ENCODE peak calls at places on chromosomes 4 and X, in seven cellular contexts. R is mesendoderm, N is neuronal stem cell, I is IMR-90, S is mesenchymal stem cell, V is H1, T is trophoblast cell. G is an unnamed sample.

GRCh38 chr4:5399790-5400421 is 308.5 kb downstream of the EVC2 start:
- DNase-seq in R (peak), N (peak), I (peak), S (peak), V (peak), T (peak), G (peak)

GRCh38 chrX:148755111-148755510 is 254.7 kb downstream of the AFF2 start:
- DNase-seq in R (no peak), N (no peak), I (no peak), S (no peak), V (no peak), T (no peak), G (no peak)

GRCh38 chr4:182454440-182455013 is 211.3 kb downstream of the TENM3 start:
- DNase-seq in R (no peak), N (no peak), I (peak), S (no peak), V (no peak), T (no peak), G (no peak)

GRCh38 chr4:124631760-124632159 is 80.8 kb downstream of the ANKRD50 start:
- DNase-seq in R (peak), N (no peak), I (peak), S (peak), V (no peak), T (peak), G (no peak)

GRCh38 chr4:75919914-75920313 is 17.7 kb upstream of the PPEF2 start:
- DNase-seq in R (no peak), N (no peak), I (peak), S (no peak), V (no peak), T (peak), G (no peak)

GRCh38 chr4:184983660-184984356 is 34.5 kb upstream of the HELT start:
- DNase-seq in R (peak), N (peak), I (peak), S (peak), V (peak), T (peak), G (peak)

GRCh38 chrX:17836830-17837229 is 24.3 kb downstream of the RAI2 start:
- DNase-seq in R (peak), N (no peak), I (no peak), S (no peak), V (no peak), T (no peak), G (no peak)

GRCh38 chrX:149032449-149032848 is 472.7 kb downstream of the IDS start:
- DNase-seq in R (no peak), N (no peak), I (no peak), S (no peak), V (no peak), T (no peak), G (no peak)

GRCh38 chrX:100410901-100411801 is 1.1 kb upstream of the PCDH19 start:
- DNase-seq in R (no peak), N (no peak), I (no peak), S (no peak), V (peak), T (no peak), G (peak)

GRCh38 chrX:30949554-30949953 is 60.5 kb upstream of the TAB3 start:
- DNase-seq in R (peak), N (no peak), I (no peak), S (no peak), V (no peak), T (peak), G (peak)

GRCh38 chr4:128571747-128572146 is 237.8 kb upstream of the JADE1 start:
- DNase-seq in R (no peak), N (no peak), I (peak), S (peak), V (no peak), T (peak), G (no peak)

GRCh38 chr4:169271692-169272007 is 894 bp upstream of the SH3RF1 start:
- DNase-seq in R (peak), N (no peak), I (no peak), S (no peak), V (no peak), T (no peak), G (no peak)

GRCh38 chr4:107283587-107284559 is 247.8 kb upstream of the DKK2 start:
- DNase-seq in R (peak), N (no peak), I (peak), S (peak), V (no peak), T (peak), G (no peak)

GRCh38 chrX:356385-357034 is 30.2 kb downstream of the PPP2R3B start:
- DNase-seq in R (no peak), N (no peak), I (peak), S (peak), V (no peak), T (no peak), G (no peak)

GRCh38 chr4:2320152-2320551 is 58.2 kb upstream of the MXD4 start:
- DNase-seq in R (no peak), N (no peak), I (no peak), S (no peak), V (no peak), T (no peak), G (no peak)

GRCh38 chr4:53788011-53788410 is 196.7 kb upstream of the LNX1 start:
- DNase-seq in R (no peak), N (no peak), I (no peak), S (no peak), V (no peak), T (no peak), G (no peak)

GRCh38 chr4:3744901-3745300 is 21.3 kb upstream of the ADRA2C start:
- DNase-seq in R (no peak), N (no peak), I (no peak), S (no peak), V (no peak), T (no peak), G (no peak)

GRCh38 chrX:79443121-79443520 is 76.0 kb upstream of the ITM2A start:
- DNase-seq in R (no peak), N (no peak), I (no peak), S (no peak), V (no peak), T (no peak), G (no peak)

GRCh38 chrX:44062842-44063241 is 89.7 kb upstream of the NDP start:
- DNase-seq in R (no peak), N (no peak), I (no peak), S (no peak), V (no peak), T (peak), G (no peak)

DNA sequence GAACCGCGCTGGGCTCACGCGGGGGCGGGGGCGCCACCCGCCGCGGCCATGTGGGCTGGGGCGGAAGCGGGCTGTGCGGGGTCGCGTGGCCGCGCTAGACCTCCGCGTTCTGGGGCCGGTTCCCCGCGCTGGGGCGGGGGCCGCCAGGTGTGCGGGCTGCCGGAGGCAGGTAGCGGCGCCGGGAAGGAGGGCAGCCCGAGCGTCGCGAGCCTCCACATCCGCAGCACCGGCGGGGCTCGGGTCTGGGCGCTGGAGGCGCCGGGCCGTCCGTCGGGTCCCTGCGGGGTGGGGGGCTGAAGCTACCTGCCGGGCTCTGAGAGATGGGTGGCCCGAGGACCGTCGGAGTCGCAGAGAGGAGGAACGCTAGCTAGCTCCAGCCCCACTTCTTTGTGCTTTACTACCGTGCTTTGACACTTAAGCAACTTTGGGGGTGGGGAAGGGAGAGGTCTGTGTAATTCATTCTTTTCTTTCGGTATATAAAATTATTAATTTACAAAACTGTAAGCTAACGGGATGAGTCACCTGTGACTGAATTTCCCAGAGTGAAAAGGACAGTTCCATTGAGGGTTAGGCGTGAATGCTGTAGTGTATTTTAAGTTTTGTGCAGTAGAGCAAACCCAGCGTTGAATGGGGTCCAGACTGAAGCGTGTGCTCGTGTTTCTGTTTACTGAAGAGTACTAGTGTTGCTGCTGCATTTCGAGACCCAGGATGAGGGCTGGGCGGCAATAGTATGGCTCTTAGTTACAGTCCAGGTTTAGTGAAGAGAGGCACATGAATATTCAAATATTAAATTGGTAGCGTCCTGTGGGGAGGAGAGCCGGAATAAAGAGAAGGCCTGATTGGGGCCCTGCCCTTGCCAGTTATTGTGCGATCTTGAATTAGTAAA is 778 bp downstream of the METAP1 start:
- DNase-seq in R (peak), N (peak), I (peak), S (peak), V (no peak), T (peak), G (no peak)
- H4K8ac ChIP-seq in R (no peak), N (peak), I (peak), S (no peak), V (peak), T (peak), G (no peak)

GRCh38 chr4:25908491-25908901 is 5.5 kb upstream of the SMIM20 start:
- DNase-seq in R (peak), N (no peak), I (peak), S (peak), V (no peak), T (peak), G (no peak)

GRCh38 chr4:25903905-25904747 is 9.9 kb upstream of the SMIM20 start:
- DNase-seq in R (no peak), N (no peak), I (no peak), S (no peak), V (no peak), T (no peak), G (no peak)

GRCh38 chr4:25904748-25905082 is 9.3 kb upstream of the SMIM20 start:
- DNase-seq in R (no peak), N (no peak), I (no peak), S (no peak), V (no peak), T (no peak), G (no peak)

GRCh38 chr4:25900901-25901500 is 13.0 kb upstream of the SMIM20 start:
- DNase-seq in R (no peak), N (no peak), I (no peak), S (no peak), V (no peak), T (no peak), G (no peak)

GRCh38 chr4:25905371-25905770 is 8.6 kb upstream of the SMIM20 start:
- DNase-seq in R (no peak), N (no peak), I (no peak), S (no peak), V (no peak), T (no peak), G (no peak)
- H4K8ac ChIP-seq in R (no peak), N (no peak), I (no peak), S (no peak), V (no peak), T (no peak), G (no peak)

DNA sequence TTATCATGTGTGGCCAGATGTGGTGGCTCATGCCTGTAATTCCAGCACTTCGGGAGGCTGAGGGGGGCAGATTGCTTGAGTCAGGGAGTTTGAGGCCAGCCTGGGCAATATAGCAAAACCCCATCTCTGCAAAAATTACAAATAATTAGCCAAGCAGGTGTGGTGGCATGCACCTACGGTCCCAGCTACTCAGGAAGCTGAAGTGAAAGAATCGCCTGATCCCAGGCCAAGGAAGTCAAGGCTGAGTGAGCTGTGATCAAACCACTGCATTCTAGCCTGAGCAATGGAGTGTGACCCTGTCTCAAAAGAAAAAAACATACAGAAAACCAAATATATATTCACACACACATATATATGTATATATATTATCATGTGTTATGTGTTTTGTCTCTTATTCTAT is 15.0 kb downstream of the APELA start:
- DNase-seq in R (no peak), N (no peak), I (no peak), S (no peak), V (no peak), T (no peak), G (no peak)
- H4K8ac ChIP-seq in R (no peak), N (no peak), I (no peak), S (no peak), V (no peak), T (no peak), G (no peak)

GRCh38 chr4:6773106-6773505 is 9.4 kb upstream of the KIAA0232 start:
- DNase-seq in R (no peak), N (no peak), I (peak), S (no peak), V (no peak), T (peak), G (no peak)

GRCh38 chr4:6771229-6771671 is 11.3 kb upstream of the KIAA0232 start:
- DNase-seq in R (no peak), N (no peak), I (peak), S (peak), V (no peak), T (peak), G (no peak)

GRCh38 chr4:6770581-6771228 is 11.8 kb upstream of the KIAA0232 start:
- DNase-seq in R (no peak), N (no peak), I (no peak), S (no peak), V (no peak), T (no peak), G (no peak)

GRCh38 chr4:6773616-6774540 is 8.6 kb upstream of the KIAA0232 start:
- DNase-seq in R (no peak), N (no peak), I (no peak), S (no peak), V (no peak), T (no peak), G (no peak)

DNA sequence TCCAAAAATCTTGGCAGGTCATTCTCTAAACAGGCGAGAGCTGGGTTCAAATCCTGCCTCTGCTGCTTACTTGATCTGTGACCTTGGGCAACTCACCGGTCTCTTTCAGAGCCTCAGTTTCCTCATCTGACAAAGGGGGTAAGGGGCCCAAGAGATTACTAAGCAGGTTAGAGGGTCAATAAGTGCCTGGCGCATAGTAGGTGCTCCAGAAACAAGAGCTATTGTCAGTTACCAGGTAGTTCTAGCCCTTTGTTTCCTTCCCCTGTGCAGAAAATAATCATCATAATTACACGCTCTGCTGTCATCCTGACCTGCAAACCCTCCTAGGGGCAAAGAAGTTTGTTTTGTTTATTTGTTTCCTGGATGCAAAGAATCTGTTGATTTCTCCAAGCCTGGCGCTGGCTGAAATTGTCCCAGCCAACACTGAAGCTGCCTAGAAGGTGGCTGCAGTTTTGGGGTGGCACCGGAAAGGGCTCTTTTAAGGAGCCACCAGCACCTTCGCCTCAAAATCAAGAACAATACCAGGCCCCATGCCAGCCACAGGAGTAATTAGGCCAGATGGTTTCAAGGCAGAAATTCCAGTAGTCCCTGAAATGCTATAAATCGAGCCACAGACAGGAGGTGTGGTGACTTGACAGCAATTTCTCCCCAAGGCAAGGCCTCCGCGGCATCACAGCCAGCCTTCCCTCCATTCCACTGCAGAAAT is 10.2 kb upstream of the KIAA0232 start:
- DNase-seq in R (peak), N (no peak), I (no peak), S (peak), V (no peak), T (peak), G (no peak)
- H4K8ac ChIP-seq in R (no peak), N (no peak), I (no peak), S (no peak), V (no peak), T (no peak), G (no peak)